ENCODE peak calls at places on chromosomes 7 and 10, in ten cellular contexts. T is activated CD8-positive, alpha-beta memory T cell treated with anti-CD3 and anti-CD28 coated beads for 4 hours; O is stimulated activated naive CD4-positive, alpha-beta T cell; R is effector CD4-positive, alpha-beta T cell; D is KG1; N is T-helper 17 cell; K is DMS53; C is mesothelial cell of epicardium; Y is Panc1; L is iris pigment epithelial cell. H is an unnamed sample.

GRCh38 chr10:50885097-50885859 is at the start of gene A1CF:
- DNase-seq in T (no peak), O (no peak), R (no peak), D (no peak), N (no peak), K (peak; percentile 75), C (no peak), Y (no peak), L (no peak), H (no peak)

GRCh38 chr7:133629696-133630095 is 376.8 kb downstream of the EXOC4 start:
- DNase-seq in T (no peak), O (no peak), R (no peak), D (no peak), N (no peak), K (no peak), C (no peak), Y (no peak), L (peak; percentile 22), H (no peak)

GRCh38 chr7:99188221-99188620 is 19.7 kb downstream of the KPNA7 start:
- DNase-seq in T (no peak), O (no peak), R (no peak), D (no peak), N (no peak), K (no peak), C (no peak), Y (no peak), L (no peak), H (no peak)

GRCh38 chr10:58275908-58276307 is 6.9 kb downstream of the CISD1 start:
- DNase-seq in T (no peak), O (no peak), R (no peak), D (no peak), N (no peak), K (no peak), C (no peak), Y (no peak), L (peak; percentile 82), H (no peak)

GRCh38 chr10:130029209-130029608 is 65.1 kb upstream of the EBF3 start:
- DNase-seq in T (no peak), O (no peak), R (no peak), D (no peak), N (no peak), K (no peak), C (no peak), Y (no peak), L (no peak), H (no peak)

GRCh38 chr7:45178241-45179225 is 20.9 kb downstream of the RAMP3 start:
- DNase-seq in T (no peak), O (no peak), R (no peak), D (no peak), N (no peak), K (peak; percentile 19), C (no peak), Y (no peak), L (no peak), H (no peak)

GRCh38 chr10:128985036-128985435 is 482.0 kb upstream of the MGMT start:
- DNase-seq in T (no peak), O (no peak), R (no peak), D (no peak), N (no peak), K (no peak), C (no peak), Y (no peak), L (no peak), H (no peak)

GRCh38 chr7:108805808-108806397 is 236.2 kb downstream of the DNAJB9 start:
- DNase-seq in T (no peak), O (no peak), R (no peak), D (peak; percentile 13), N (no peak), K (peak; percentile 66), C (no peak), Y (no peak), L (peak; percentile 20), H (no peak)

GRCh38 chr10:110765513-110766375 is 106.0 kb upstream of the PDCD4 start:
- DNase-seq in T (no peak), O (no peak), R (no peak), D (no peak), N (no peak), K (peak; percentile 36), C (no peak), Y (peak; percentile 8), L (peak; percentile 49), H (no peak)

GRCh38 chr7:116864084-116864483 is 1.7 kb downstream of the CAPZA2 start:
- DNase-seq in T (no peak), O (no peak), R (no peak), D (no peak), N (no peak), K (no peak), C (no peak), Y (no peak), L (no peak), H (no peak)

GRCh38 chr10:44310762-44311562 is 73.9 kb downstream of the CXCL12 start:
- DNase-seq in T (peak; percentile 37), O (no peak), R (peak; percentile 8), D (peak; percentile 21), N (peak; percentile 50), K (peak; percentile 54), C (peak; percentile 89), Y (no peak), L (peak; percentile 77), H (peak; percentile 44)

GRCh38 chr7:45176886-45177731 is 19.5 kb downstream of the RAMP3 start:
- DNase-seq in T (no peak), O (no peak), R (no peak), D (no peak), N (no peak), K (no peak), C (no peak), Y (no peak), L (no peak), H (no peak)

GRCh38 chr10:17669185-17669872 is 25.4 kb downstream of the STAM start:
- DNase-seq in T (no peak), O (no peak), R (peak; percentile 42), D (no peak), N (peak; percentile 43), K (no peak), C (no peak), Y (no peak), L (no peak), H (no peak)

GRCh38 chr10:90674927-90675326 is 182.9 kb downstream of the HTR7 start:
- DNase-seq in T (no peak), O (no peak), R (no peak), D (no peak), N (no peak), K (no peak), C (no peak), Y (no peak), L (peak; percentile 93), H (no peak)

GRCh38 chr7:71988176-71988575 is 424.0 kb downstream of the CALN1 start:
- DNase-seq in T (no peak), O (no peak), R (no peak), D (no peak), N (no peak), K (no peak), C (no peak), Y (no peak), L (no peak), H (no peak)

GRCh38 chr10:95789928-95790327 is 34.0 kb downstream of the ENTPD1 start:
- DNase-seq in T (no peak), O (no peak), R (no peak), D (no peak), N (no peak), K (peak; percentile 15), C (no peak), Y (no peak), L (peak; percentile 38), H (no peak)

GRCh38 chr7:142795339-142795863 is 24.6 kb downstream of the PRSS2 start:
- DNase-seq in T (peak; percentile 62), O (peak; percentile 50), R (peak; percentile 61), D (peak; percentile 13), N (peak; percentile 37), K (no peak), C (no peak), Y (no peak), L (no peak), H (peak; percentile 61)

GRCh38 chr10:96991313-96991841 is 159.3 kb downstream of the LCOR start:
- DNase-seq in T (no peak), O (no peak), R (no peak), D (no peak), N (no peak), K (no peak), C (no peak), Y (no peak), L (peak; percentile 92), H (no peak)

GRCh38 chr7:40077849-40078248 is 56.6 kb downstream of the MPLKIP start:
- DNase-seq in T (no peak), O (no peak), R (no peak), D (no peak), N (no peak), K (no peak), C (no peak), Y (no peak), L (peak; percentile 79), H (no peak)

GRCh38 chr7:91503934-91504575 is 239.8 kb downstream of the FZD1 start:
- DNase-seq in T (no peak), O (no peak), R (no peak), D (no peak), N (no peak), K (no peak), C (no peak), Y (no peak), L (no peak), H (no peak)

GRCh38 chr10:70163448-70163847 is 6.9 kb downstream of the SAR1A start:
- DNase-seq in T (no peak), O (no peak), R (no peak), D (no peak), N (no peak), K (no peak), C (no peak), Y (no peak), L (no peak), H (no peak)

GRCh38 chr10:123241391-123242141 is 87.4 kb downstream of the BUB3 start:
- DNase-seq in T (no peak), O (peak; percentile 45), R (peak; percentile 55), D (no peak), N (peak; percentile 38), K (peak; percentile 14), C (no peak), Y (no peak), L (no peak), H (peak; percentile 80)

GRCh38 chr10:121956111-121957061 is 18.6 kb downstream of the NSMCE4A start:
- DNase-seq in T (no peak), O (no peak), R (no peak), D (no peak), N (no peak), K (no peak), C (no peak), Y (peak; percentile 51), L (peak; percentile 86), H (no peak)

H was measured in naive thymus-derived CD8-positive, alpha-beta T cell.